ENCODE peak calls at places on chromosomes 1 and 21, in five cellular contexts. One of them, this sample, is unnamed.
A peak's percentile ranks its signal among the peaks of the same experiment; 100 is the strongest.

GRCh38 chr21:41197582-41197981 is 29.6 kb downstream of the BACE2 start:
- DNase-seq in globus pallidus: no peak
- DNase-seq in fibroblast of lung: no peak
- DNase-seq in EH: no peak
- DNase-seq in NCI-H446 treated with DMSO at 0.1 percent for 48 hours: no peak
- DNase-seq in this sample: no peak

GRCh38 chr21:31132574-31133242 is 94.4 kb upstream of the KRTAP19-8 start:
- DNase-seq in fibroblast of lung: peak; percentile 28
- DNase-seq in NCI-H446 treated with DMSO at 0.1 percent for 48 hours: no peak
- DNase-seq in globus pallidus: no peak
- DNase-seq in EH: no peak
- DNase-seq in this sample: no peak

GRCh38 chr21:45617021-45617930 is 26.2 kb upstream of the PCBP3 start:
- DNase-seq in EH: no peak
- DNase-seq in globus pallidus: no peak
- DNase-seq in NCI-H446 treated with DMSO at 0.1 percent for 48 hours: no peak
- DNase-seq in fibroblast of lung: no peak
- DNase-seq in this sample: no peak

GRCh38 chr1:44029260-44029910 is 1.9 kb downstream of the SLC6A9 start:
- DNase-seq in globus pallidus: no peak
- DNase-seq in fibroblast of lung: no peak
- DNase-seq in NCI-H446 treated with DMSO at 0.1 percent for 48 hours: no peak
- DNase-seq in EH: no peak
- DNase-seq in this sample: no peak

GRCh38 chr1:14977338-14977931 is 176.1 kb upstream of the TMEM51 start:
- DNase-seq in fibroblast of lung: no peak
- DNase-seq in EH: no peak
- DNase-seq in globus pallidus: no peak
- DNase-seq in NCI-H446 treated with DMSO at 0.1 percent for 48 hours: no peak
- DNase-seq in this sample: peak; percentile 91

GRCh38 chr1:157157481-157158190 is 19.4 kb upstream of the ETV3 start:
- DNase-seq in EH: peak; percentile 68
- DNase-seq in fibroblast of lung: peak; percentile 46
- DNase-seq in globus pallidus: no peak
- DNase-seq in NCI-H446 treated with DMSO at 0.1 percent for 48 hours: no peak
- DNase-seq in this sample: no peak

GRCh38 chr1:8727809-8728213 is 89.6 kb downstream of the RERE start:
- DNase-seq in fibroblast of lung: no peak
- DNase-seq in globus pallidus: peak; percentile 60
- DNase-seq in EH: no peak
- DNase-seq in NCI-H446 treated with DMSO at 0.1 percent for 48 hours: peak; percentile 97
- DNase-seq in this sample: no peak

GRCh38 chr1:153968000-153968363 is 280 bp downstream of the CREB3L4 start:
- DNase-seq in NCI-H446 treated with DMSO at 0.1 percent for 48 hours: no peak
- DNase-seq in EH: no peak
- DNase-seq in fibroblast of lung: no peak
- DNase-seq in globus pallidus: no peak
- DNase-seq in this sample: no peak

GRCh38 chr1:10693497-10694273 is 102.8 kb downstream of the CASZ1 start:
- DNase-seq in globus pallidus: no peak
- DNase-seq in EH: peak; percentile 40
- DNase-seq in fibroblast of lung: no peak
- DNase-seq in NCI-H446 treated with DMSO at 0.1 percent for 48 hours: no peak
- DNase-seq in this sample: peak; percentile 40

GRCh38 chr1:3014443-3015268 is 6.6 kb upstream of the ACTRT2 start:
- DNase-seq in fibroblast of lung: no peak
- DNase-seq in NCI-H446 treated with DMSO at 0.1 percent for 48 hours: no peak
- DNase-seq in globus pallidus: no peak
- DNase-seq in EH: no peak
- DNase-seq in this sample: no peak

GRCh38 chr1:33361553-33362262 is 40.8 kb upstream of the A3GALT2 start:
- DNase-seq in globus pallidus: no peak
- DNase-seq in fibroblast of lung: no peak
- DNase-seq in EH: no peak
- DNase-seq in NCI-H446 treated with DMSO at 0.1 percent for 48 hours: no peak
- DNase-seq in this sample: no peak

GRCh38 chr1:79006564-79006963 is at the start of gene ADGRL4:
- DNase-seq in EH: peak; percentile 66
- DNase-seq in globus pallidus: no peak
- DNase-seq in NCI-H446 treated with DMSO at 0.1 percent for 48 hours: no peak
- DNase-seq in fibroblast of lung: peak; percentile 57
- DNase-seq in this sample: no peak

GRCh38 chr1:205530116-205530515 is 25.6 kb downstream of the CDK18 start:
- DNase-seq in EH: peak; percentile 24
- DNase-seq in globus pallidus: no peak
- DNase-seq in fibroblast of lung: no peak
- DNase-seq in NCI-H446 treated with DMSO at 0.1 percent for 48 hours: no peak
- DNase-seq in this sample: no peak

GRCh38 chr1:44587796-44588460 is 86.4 kb downstream of the TMEM53 start:
- DNase-seq in fibroblast of lung: no peak
- DNase-seq in globus pallidus: peak; percentile 72
- DNase-seq in NCI-H446 treated with DMSO at 0.1 percent for 48 hours: no peak
- DNase-seq in EH: no peak
- DNase-seq in this sample: no peak

GRCh38 chr1:46041974-46042373 is 90.5 kb downstream of the PIK3R3 start:
- DNase-seq in globus pallidus: peak; percentile 26
- DNase-seq in EH: peak; percentile 20
- DNase-seq in fibroblast of lung: peak; percentile 42
- DNase-seq in NCI-H446 treated with DMSO at 0.1 percent for 48 hours: peak; percentile 96
- DNase-seq in this sample: no peak

GRCh38 chr1:89952021-89952995 is 42.6 kb upstream of the ZNF326 start:
- DNase-seq in fibroblast of lung: peak; percentile 55
- DNase-seq in globus pallidus: no peak
- DNase-seq in NCI-H446 treated with DMSO at 0.1 percent for 48 hours: no peak
- DNase-seq in EH: peak; percentile 92
- DNase-seq in this sample: peak; percentile 79

GRCh38 chr21:28261291-28261690 is 731.4 kb downstream of the LTN1 start:
- DNase-seq in EH: peak; percentile 29
- DNase-seq in NCI-H446 treated with DMSO at 0.1 percent for 48 hours: no peak
- DNase-seq in globus pallidus: no peak
- DNase-seq in fibroblast of lung: no peak
- DNase-seq in this sample: no peak

GRCh38 chr21:32562426-32562825 is 22.9 kb downstream of the TCP10L start:
- DNase-seq in fibroblast of lung: peak; percentile 91
- DNase-seq in globus pallidus: no peak
- DNase-seq in EH: peak; percentile 88
- DNase-seq in NCI-H446 treated with DMSO at 0.1 percent for 48 hours: no peak
- DNase-seq in this sample: no peak

GRCh38 chr1:154493276-154493675 is 8.7 kb upstream of the TDRD10 start:
- DNase-seq in globus pallidus: peak; percentile 37
- DNase-seq in NCI-H446 treated with DMSO at 0.1 percent for 48 hours: no peak
- DNase-seq in EH: no peak
- DNase-seq in fibroblast of lung: no peak
- DNase-seq in this sample: no peak

GRCh38 chr1:156124557-156125483 is 10.3 kb downstream of the LMNA start:
- DNase-seq in globus pallidus: no peak
- DNase-seq in NCI-H446 treated with DMSO at 0.1 percent for 48 hours: no peak
- DNase-seq in EH: peak; percentile 71
- DNase-seq in fibroblast of lung: peak; percentile 48
- DNase-seq in this sample: no peak

GRCh38 chr1:209768354-209768774 is 12.5 kb downstream of the TRAF3IP3 start:
- DNase-seq in globus pallidus: no peak
- DNase-seq in EH: no peak
- DNase-seq in fibroblast of lung: no peak
- DNase-seq in NCI-H446 treated with DMSO at 0.1 percent for 48 hours: no peak
- DNase-seq in this sample: no peak

GRCh38 chr1:154847891-154848290 is 22.2 kb downstream of the KCNN3 start:
- DNase-seq in EH: peak; percentile 28
- DNase-seq in NCI-H446 treated with DMSO at 0.1 percent for 48 hours: peak; percentile 90
- DNase-seq in globus pallidus: peak; percentile 84
- DNase-seq in fibroblast of lung: no peak
- DNase-seq in this sample: no peak